ENCODE peak calls at places on chromosomes 12 and 14, in ten cellular contexts. L is activated T-cell treated with anti-CD3 and anti-CD28 coated beads, Interleukin-2, amount 50 U/mL, for 1 hour; K is T-cell; Q is AG04450; A is left colon; X is COR-L47; U is endothelial cell of umbilical vein; P is thoracic aorta; V is left ventricle myocardium inferior; W is Right ventricle myocardium superior. E is an unnamed sample.

GRCh38 chr14:92121207-92121669 is 268 bp downstream of the NDUFB1 start:
- DNase-seq in A (peak; percentile 39), L (no peak), Q (no peak), U (peak; percentile 70), X (no peak), K (no peak), W (peak; percentile 75), V (peak; percentile 64), P (no peak), E (no peak)

GRCh38 chr12:27524839-27525238 is 833 bp downstream of the PPFIBP1 start:
- DNase-seq in Q (no peak), V (no peak), U (peak; percentile 69), X (no peak), L (no peak), K (no peak), W (no peak), A (no peak), P (no peak), E (peak; percentile 63)

GRCh38 chr12:87283111-87283510 is 746.1 kb downstream of the C12orf50 start:
- DNase-seq in W (no peak), K (no peak), X (no peak), U (no peak), Q (no peak), V (no peak), L (no peak), A (no peak), P (no peak), E (no peak)

GRCh38 chr12:122422769-122423257 is 344 bp upstream of the CLIP1 start:
- DNase-seq in L (peak; percentile 53), X (no peak), W (no peak), U (peak; percentile 49), A (peak; percentile 33), Q (no peak), V (peak; percentile 15), P (no peak), K (peak; percentile 22), E (no peak)

GRCh38 chr12:1459339-1459738 is 135.0 kb downstream of the FBXL14 start:
- DNase-seq in K (no peak), X (no peak), P (no peak), A (no peak), W (no peak), L (no peak), Q (no peak), V (no peak), U (no peak), E (no peak)

GRCh38 chr12:86950043-86950838 is 694.0 kb upstream of the MGAT4C start:
- DNase-seq in Q (no peak), L (no peak), K (no peak), A (no peak), U (no peak), X (no peak), V (no peak), W (no peak), P (no peak), E (no peak)

GRCh38 chr12:52266514-52266913 is 7.9 kb upstream of the KRT86 start:
- DNase-seq in V (no peak), L (no peak), X (peak; percentile 50), K (no peak), W (no peak), P (no peak), U (no peak), A (no peak), Q (no peak), E (no peak)

GRCh38 chr12:113655479-113655878 is 183.8 kb upstream of the LHX5 start:
- DNase-seq in P (no peak), V (no peak), L (no peak), K (no peak), Q (no peak), U (no peak), X (no peak), W (no peak), A (no peak), E (no peak)

GRCh38 chr12:44750468-44750867 is 125.6 kb downstream of the NELL2 start:
- DNase-seq in W (no peak), A (no peak), K (no peak), U (peak; percentile 10), X (no peak), Q (no peak), P (no peak), V (no peak), L (no peak), E (no peak)

GRCh38 chr12:71430756-71431155 is 8.8 kb upstream of the LGR5 start:
- DNase-seq in K (no peak), W (no peak), X (no peak), P (no peak), V (no peak), L (no peak), Q (no peak), A (no peak), U (no peak), E (no peak)

GRCh38 chr12:3496964-3497363 is 6.0 kb downstream of the PRMT8 start:
- DNase-seq in X (peak; percentile 23), K (no peak), W (no peak), P (no peak), A (no peak), V (no peak), Q (no peak), L (no peak), U (no peak), E (peak; percentile 6)

GRCh38 chr12:52215587-52216031 is 17.4 kb upstream of the KRT7 start:
- DNase-seq in V (no peak), W (peak; percentile 31), X (no peak), P (no peak), L (peak; percentile 5), Q (no peak), K (no peak), U (peak; percentile 89), A (peak; percentile 22), E (peak; percentile 69)

GRCh38 chr12:109766251-109766778 is 52.7 kb downstream of the FAM222A start:
- DNase-seq in U (no peak), V (no peak), P (no peak), Q (no peak), X (no peak), W (no peak), K (no peak), L (no peak), A (no peak), E (no peak)

GRCh38 chr12:68912916-68913315 is 20.1 kb downstream of the CPM start:
- DNase-seq in U (no peak), V (no peak), X (no peak), W (no peak), K (no peak), A (no peak), P (no peak), L (no peak), Q (no peak), E (no peak)

GRCh38 chr12:57889541-57889989 is 43.0 kb upstream of the CTDSP2 start:
- DNase-seq in V (peak; percentile 83), U (peak; percentile 40), P (peak; percentile 79), Q (peak; percentile 70), X (no peak), W (peak; percentile 87), L (no peak), A (peak; percentile 69), K (no peak), E (no peak)

GRCh38 chr14:61025239-61026223 is 44.5 kb downstream of the SLC38A6 start:
- DNase-seq in W (peak; percentile 54), U (peak; percentile 80), K (no peak), X (peak; percentile 43), Q (peak; percentile 57), A (peak; percentile 33), L (peak; percentile 29), V (peak; percentile 18), P (peak; percentile 14), E (no peak)

GRCh38 chr14:61514927-61515326 is 180.4 kb upstream of the HIF1A start:
- DNase-seq in Q (no peak), A (no peak), P (no peak), K (no peak), V (no peak), X (no peak), L (no peak), U (no peak), W (no peak), E (no peak)

GRCh38 chr12:56011509-56012090 is 9.2 kb upstream of the IKZF4 start:
- DNase-seq in V (no peak), K (no peak), A (no peak), P (no peak), W (no peak), U (no peak), Q (no peak), L (no peak), X (no peak), E (no peak)

GRCh38 chr14:53613404-53614253 is 343.0 kb downstream of the BMP4 start:
- DNase-seq in W (no peak), P (no peak), A (no peak), V (no peak), U (peak; percentile 13), Q (peak; percentile 69), L (no peak), X (peak; percentile 38), K (no peak), E (no peak)

GRCh38 chr12:122992386-122992785 is 11.9 kb downstream of the ARL6IP4 start:
- DNase-seq in W (no peak), U (no peak), P (no peak), Q (no peak), V (no peak), K (no peak), L (no peak), X (no peak), A (no peak), E (no peak)

GRCh38 chr14:104731249-104731924 is 7.4 kb downstream of the ADSS1 start:
- DNase-seq in A (no peak), U (no peak), W (no peak), X (peak; percentile 61), L (no peak), V (no peak), Q (no peak), P (no peak), K (no peak), E (peak; percentile 27)

GRCh38 chr14:56324831-56325230 is 206.6 kb downstream of the PELI2 start:
- DNase-seq in V (no peak), W (no peak), U (no peak), A (no peak), L (no peak), X (no peak), Q (no peak), K (no peak), P (no peak), E (no peak)

GRCh38 chr14:61051046-61051445 is 70.0 kb downstream of the SLC38A6 start:
- DNase-seq in L (no peak), U (no peak), Q (no peak), K (no peak), V (peak; percentile 15), P (no peak), W (peak; percentile 58), X (no peak), A (no peak), E (no peak)

GRCh38 chr12:89181271-89181920 is 170.9 kb downstream of the DUSP6 start:
- DNase-seq in A (no peak), Q (peak; percentile 21), L (no peak), U (peak; percentile 84), X (no peak), V (no peak), K (no peak), W (no peak), P (no peak), E (peak; percentile 72)

GRCh38 chr12:53078425-53079225 is 565 bp downstream of the SPRYD3 start:
- DNase-seq in V (no peak), A (no peak), U (no peak), L (no peak), W (no peak), X (peak; percentile 58), K (no peak), P (no peak), Q (no peak), E (no peak)

GRCh38 chr14:104856157-104856868 is 8.8 kb upstream of the CEP170B start:
- DNase-seq in X (no peak), K (no peak), U (no peak), P (no peak), A (no peak), Q (no peak), L (no peak), V (no peak), W (no peak), E (no peak)

GRCh38 chr14:84080961-84081360 is 1449.0 kb upstream of the FLRT2 start:
- DNase-seq in W (no peak), V (no peak), U (peak; percentile 9), X (no peak), L (no peak), A (no peak), K (no peak), P (no peak), Q (no peak), E (no peak)

GRCh38 chr12:93302331-93303229 is 75.1 kb upstream of the NUDT4 start:
- DNase-seq in L (no peak), V (no peak), A (no peak), W (no peak), K (no peak), P (peak; percentile 36), U (peak; percentile 73), Q (peak; percentile 82), X (no peak), E (no peak)